ENCODE peak calls at places on chromosomes 16 and 17, in five cellular contexts. E is pancreas, R is neural progenitor cell, D is lower lobe of right lung, J is H9. C is an unnamed sample.

GRCh38 chr17:35742496-35742895 is 10.5 kb downstream of the GAS2L2 start:
- DNase-seq in E (no peak), R (no peak), D (no peak), J (no peak), C (no peak)

GRCh38 chr16:57497121-57497520 is 10.8 kb upstream of the DOK4 start:
- DNase-seq in E (no peak), R (no peak), D (peak), J (no peak), C (no peak)

GRCh38 chr16:67198238-67198734 is 645 bp upstream of the ELMO3 start:
- DNase-seq in E (no peak), R (peak), D (peak), J (peak), C (no peak)

GRCh38 chr17:63601439-63602371 is 1.0 kb downstream of the TACO1 start:
- DNase-seq in E (no peak), R (peak), D (no peak), J (no peak), C (no peak)

GRCh38 chr17:60077672-60078519 is 825 bp downstream of the HEATR6 start:
- DNase-seq in E (no peak), R (peak), D (no peak), J (no peak), C (no peak)

GRCh38 chr17:32875904-32876413 is 965 bp downstream of the MYO1D start:
- DNase-seq in E (no peak), R (no peak), D (no peak), J (no peak), C (no peak)

GRCh38 chr17:74968361-74968780 is 4.2 kb downstream of the HID1 start:
- DNase-seq in E (no peak), R (no peak), D (no peak), J (no peak), C (no peak)

GRCh38 chr16:74280448-74280847 is 16.2 kb upstream of the PSMD7 start:
- DNase-seq in E (no peak), R (no peak), D (no peak), J (no peak), C (no peak)

GRCh38 chr16:16871196-16871595 is 492.3 kb downstream of the NPIPA7 start:
- DNase-seq in E (no peak), R (peak), D (no peak), J (peak), C (no peak)

GRCh38 chr16:67117716-67118115 is 8.0 kb downstream of the PHAF1 start:
- DNase-seq in E (no peak), R (no peak), D (no peak), J (no peak), C (no peak)

GRCh38 chr17:37147301-37147812 is 198.6 kb downstream of the AATF start:
- DNase-seq in E (no peak), R (no peak), D (no peak), J (no peak), C (no peak)

GRCh38 chr16:56715128-56715527 is 14.8 kb upstream of the NUP93 start:
- DNase-seq in E (no peak), R (no peak), D (no peak), J (no peak), C (no peak)

GRCh38 chr17:45290269-45290765 is 26.5 kb downstream of the MAP3K14 start:
- DNase-seq in E (no peak), R (no peak), D (no peak), J (no peak), C (no peak)

GRCh38 chr16:87002717-87003413 is 314.3 kb downstream of the C16orf95 start:
- DNase-seq in E (no peak), R (no peak), D (no peak), J (peak), C (no peak)

GRCh38 chr16:13999071-13999894 is 71.8 kb upstream of the MRTFB start:
- DNase-seq in E (no peak), R (no peak), D (no peak), J (no peak), C (no peak)

GRCh38 chr17:31015639-31016038 is 44.8 kb downstream of the RNF135 start:
- DNase-seq in E (no peak), R (no peak), D (no peak), J (no peak), C (no peak)

GRCh38 chr17:53740312-53740711 is 82.4 kb upstream of the KIF2B start:
- DNase-seq in E (no peak), R (no peak), D (no peak), J (no peak), C (no peak)

GRCh38 chr16:67930191-67930590 is 1.5 kb downstream of the CTRL start:
- DNase-seq in E (no peak), R (no peak), D (no peak), J (no peak), C (no peak)

GRCh38 chr17:75404739-75405364 is 626 bp downstream of the GRB2 start:
- DNase-seq in E (peak), R (peak), D (no peak), J (peak), C (peak)

GRCh38 chr17:59451706-59452105 is 113.7 kb upstream of the DHX40 start:
- DNase-seq in E (no peak), R (no peak), D (no peak), J (peak), C (no peak)

GRCh38 chr16:48608452-48608851 is 1.5 kb downstream of the N4BP1 start:
- DNase-seq in E (no peak), R (no peak), D (no peak), J (no peak), C (no peak)

DNA sequence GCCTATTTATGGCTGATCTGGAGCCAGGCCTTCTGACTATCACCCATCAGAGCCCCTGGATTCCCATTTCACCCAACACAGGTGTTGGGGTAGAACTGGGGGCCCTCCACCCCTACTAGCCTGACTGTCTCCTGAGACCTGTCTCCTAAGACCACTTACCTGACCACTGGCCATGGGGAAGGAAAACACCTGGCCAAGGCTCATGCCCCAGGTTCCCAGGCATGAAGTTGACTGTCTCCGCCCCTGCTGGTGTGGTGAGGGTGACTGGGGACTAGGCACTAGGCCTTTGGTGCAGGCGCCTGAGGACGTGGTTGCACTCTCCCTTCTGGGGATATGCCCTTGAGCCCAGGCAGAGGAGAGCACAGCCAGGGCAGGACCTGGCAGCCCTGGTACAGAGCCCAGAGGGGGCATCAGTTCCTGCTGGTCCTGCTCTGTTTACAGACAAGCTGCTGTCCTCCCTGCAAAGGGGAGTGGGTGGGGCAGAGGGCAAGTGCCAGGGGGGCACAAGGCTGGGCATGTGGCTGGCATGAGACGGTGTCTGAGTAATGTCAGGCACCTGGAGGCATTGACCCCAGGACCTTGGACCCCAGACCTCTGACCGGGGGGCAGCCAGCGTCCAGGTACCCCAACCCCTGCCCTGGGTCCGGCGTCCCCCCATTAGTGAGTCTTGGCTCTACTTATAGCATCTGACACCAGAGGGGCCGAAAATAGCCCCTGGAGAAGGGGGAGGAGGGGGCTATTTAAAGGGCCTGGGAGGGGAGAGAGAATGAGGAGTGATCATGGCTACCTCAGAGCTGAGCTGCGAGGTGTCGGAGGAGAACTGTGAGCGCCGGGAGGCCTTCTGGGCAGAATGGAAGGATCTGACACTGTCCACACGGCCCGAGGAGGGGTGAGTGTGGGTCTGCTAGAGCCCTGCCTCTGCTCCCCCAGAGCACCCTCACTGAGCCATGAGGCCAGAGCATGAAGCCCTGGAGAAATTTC is at the start of gene TCAP:
- DNase-seq in E (no peak), R (no peak), D (no peak), J (no peak), C (peak)
- H3K27ac ChIP-seq in E (no peak), R (no peak), D (peak), J (no peak), C (peak)

GRCh38 chr17:61409301-61410099 is 9.9 kb downstream of the TBX2 start:
- DNase-seq in E (peak), R (peak), D (peak), J (peak), C (peak)
- TF ChIP-seq CTCF in E (peak), R (peak), D (peak), J (peak), C (peak)

GRCh38 chr17:78092794-78093324 is 35.7 kb downstream of the TMC6 start:
- DNase-seq in E (no peak), R (no peak), D (no peak), J (no peak), C (no peak)

GRCh38 chr17:78089557-78090281 is 38.8 kb downstream of the TMC6 start:
- DNase-seq in E (no peak), R (no peak), D (no peak), J (no peak), C (no peak)

GRCh38 chr17:78096093-78096492 is 32.5 kb downstream of the TMC6 start:
- DNase-seq in E (no peak), R (no peak), D (no peak), J (no peak), C (no peak)

GRCh38 chr17:78095035-78095434 is 33.5 kb downstream of the TMC6 start:
- DNase-seq in E (no peak), R (no peak), D (no peak), J (no peak), C (no peak)
- H3K27ac ChIP-seq in E (no peak), R (no peak), D (no peak), J (no peak), C (no peak)

DNA sequence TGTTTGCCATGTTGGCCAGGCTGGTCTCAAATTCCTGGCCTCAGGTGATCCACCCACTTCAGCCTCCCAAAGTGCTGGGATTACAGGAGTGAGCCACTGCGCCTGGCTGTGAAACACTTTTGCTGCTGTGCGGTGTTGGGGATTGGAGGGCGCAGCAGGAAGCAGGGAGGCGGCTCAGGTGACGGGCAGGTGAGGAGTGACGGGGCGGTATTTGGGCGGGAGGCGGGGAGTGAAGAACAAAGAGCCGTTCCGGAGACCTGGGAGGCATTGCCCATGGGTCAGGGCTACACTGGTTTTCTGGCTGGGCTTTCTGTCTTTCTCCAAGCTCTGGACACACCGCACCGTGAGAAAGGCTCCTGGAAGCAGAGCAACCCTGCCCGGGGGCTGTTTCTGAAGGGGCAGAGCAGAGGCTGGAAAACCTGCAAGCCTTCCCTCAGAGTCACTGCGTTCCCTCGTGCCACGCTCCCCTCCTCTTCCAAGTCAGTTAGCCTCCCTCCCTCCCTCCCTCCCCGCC is 22.1 kb downstream of the CRISPLD2 start:
- DNase-seq in E (peak), R (peak), D (peak), J (peak), C (no peak)
- TF ChIP-seq CTCF in E (no peak), R (no peak), D (no peak), J (no peak), C (no peak)

DNA sequence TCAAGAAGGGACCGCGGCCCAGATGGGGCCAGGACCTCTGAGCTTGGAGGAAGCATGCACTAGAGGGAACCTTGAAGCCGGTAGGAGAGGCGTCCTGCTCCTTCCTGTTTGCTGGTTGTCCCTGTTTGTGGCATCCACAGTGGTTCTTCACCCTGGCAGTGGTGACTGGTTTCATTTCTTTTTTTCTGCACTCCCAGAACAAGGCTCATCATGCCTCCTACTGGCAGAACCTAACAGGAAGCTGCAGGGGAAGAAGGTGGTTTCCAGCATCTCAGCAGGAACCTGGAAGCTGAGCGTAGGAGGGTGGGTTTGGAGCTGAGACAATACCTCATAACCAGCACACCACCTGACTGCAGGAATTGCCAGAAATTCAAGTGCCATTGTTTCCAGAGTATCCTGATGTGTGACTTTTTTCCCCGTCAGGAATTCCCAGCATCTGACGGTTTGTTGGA is 5.8 kb downstream of the TMEM231 start:
- DNase-seq in E (no peak), R (peak), D (no peak), J (peak), C (peak)
- H3K27ac ChIP-seq in E (no peak), R (no peak), D (no peak), J (no peak), C (peak)